ENCODE peak calls at places on chromosomes 4 and X, in six cellular contexts. E, H, U, V, J and K are unnamed samples.

GRCh38 chr4:6561706-6562371 is 13.2 kb upstream of the MAN2B2 start:
- DNase-seq in E (no peak), J (no peak), V (no peak), U (no peak), H (no peak), K (no peak)

GRCh38 chrX:132101206-132101605 is 26.6 kb downstream of the FRMD7 start:
- DNase-seq in E (no peak), J (no peak), H (no peak), V (no peak), U (no peak), K (no peak)

GRCh38 chr4:123037809-123038208 is 115.4 kb upstream of the NUDT6 start:
- DNase-seq in H (no peak), E (no peak), U (no peak), V (peak), J (no peak), K (peak)

GRCh38 chrX:19628006-19628575 is 112.8 kb upstream of the MAP3K15 start:
- DNase-seq in H (no peak), E (no peak), U (no peak), V (no peak), J (no peak), K (no peak)

GRCh38 chr4:8725071-8725841 is 132.7 kb downstream of the CPZ start:
- DNase-seq in U (no peak), E (peak), J (peak), V (no peak), H (peak), K (no peak)

GRCh38 chr4:142743071-142743825 is 102.9 kb downstream of the INPP4B start:
- DNase-seq in U (peak), V (peak), E (no peak), H (no peak), J (no peak), K (peak)

GRCh38 chr4:8468746-8469535 is 28.4 kb downstream of the TRMT44 start:
- DNase-seq in U (peak), E (peak), H (peak), V (peak), J (no peak), K (peak)

GRCh38 chr4:81891005-81891795 is 419.5 kb upstream of the RASGEF1B start:
- DNase-seq in H (no peak), U (no peak), V (no peak), J (no peak), E (no peak), K (no peak)

GRCh38 chr4:102324725-102325124 is 20.6 kb downstream of the SLC39A8 start:
- DNase-seq in U (no peak), V (peak), E (no peak), H (no peak), J (no peak), K (no peak)

GRCh38 chr4:39452860-39453587 is 5.7 kb downstream of the RPL9 start:
- DNase-seq in U (no peak), J (no peak), V (no peak), H (no peak), E (no peak), K (no peak)

GRCh38 chrX:153883163-153883843 is 2.7 kb downstream of the L1CAM start:
- DNase-seq in V (no peak), U (no peak), E (no peak), J (no peak), H (no peak), K (no peak)
- H3K4me3 ChIP-seq in V (no peak), U (no peak), E (no peak), J (no peak), H (no peak), K (no peak)

DNA sequence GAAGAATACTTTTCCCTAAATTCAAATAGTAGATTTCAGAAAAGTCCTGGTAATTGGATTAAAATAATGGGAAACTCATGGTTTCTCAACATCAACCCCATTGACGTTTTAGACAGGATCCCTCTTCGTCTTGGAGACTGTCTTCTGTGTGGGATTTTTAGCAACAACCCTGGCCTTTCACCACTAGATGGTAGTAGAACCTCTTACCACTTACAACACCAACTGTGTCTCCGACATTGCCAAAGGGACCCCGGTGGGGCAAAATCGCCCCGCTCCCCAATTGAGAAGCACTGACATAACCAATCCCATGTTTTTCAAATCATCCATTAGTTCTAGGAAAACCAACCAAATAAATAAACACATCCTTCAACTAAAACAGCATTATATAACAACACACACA is 16.9 kb upstream of the ANOS1 start:
- DNase-seq in H (no peak), V (peak), J (no peak), E (no peak), U (peak), K (peak)
- TF ChIP-seq CTCF in H (peak), V (peak), J (peak), E (no peak), U (peak), K (peak)

DNA sequence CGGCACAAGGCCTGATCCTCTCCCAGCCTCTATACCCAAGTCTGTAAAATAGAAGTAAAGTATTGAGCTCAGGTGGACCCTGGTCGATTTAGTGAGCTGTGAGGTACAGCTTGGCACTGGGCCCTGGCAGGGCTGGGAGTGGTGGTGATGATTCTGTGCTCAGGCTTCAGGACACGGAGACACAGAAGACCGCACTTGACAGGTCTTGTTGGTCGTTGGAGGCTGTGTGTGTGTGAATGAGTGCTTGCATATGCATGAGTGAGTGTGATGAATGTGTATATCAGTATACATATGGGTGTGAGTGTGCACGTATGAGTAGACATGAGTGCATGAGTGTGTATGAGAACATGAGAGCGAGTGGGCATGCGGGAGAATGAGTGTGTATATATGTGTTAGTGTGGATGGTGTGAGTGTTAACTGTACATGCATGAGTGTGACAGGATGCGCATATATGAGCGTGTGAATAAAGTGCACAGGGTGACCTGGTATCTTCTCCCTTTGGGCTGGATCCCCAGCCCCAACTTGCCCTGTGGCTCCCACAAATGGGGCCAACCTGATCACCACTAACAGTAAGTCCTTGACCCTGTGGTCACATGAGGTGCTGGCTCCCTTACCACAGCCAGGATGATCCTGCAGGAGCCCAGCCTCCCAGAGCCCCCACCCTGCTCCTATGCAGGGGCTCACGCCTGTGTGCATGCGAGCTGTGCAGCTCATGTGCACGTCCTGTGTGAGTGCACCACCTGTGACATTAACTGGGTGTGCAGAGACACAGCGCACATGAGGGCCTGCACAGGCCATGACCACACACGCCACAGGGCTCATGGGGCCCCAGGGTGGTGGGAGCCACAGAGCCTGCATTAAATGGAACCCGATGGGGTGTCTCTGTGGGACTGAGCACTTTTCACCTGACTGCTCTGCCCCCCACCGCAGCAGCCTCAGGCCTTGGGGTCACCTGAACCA is 20.8 kb downstream of the SH3BP2 start:
- DNase-seq in E (no peak), V (no peak), H (no peak), J (no peak), U (no peak), K (no peak)
- H3K4me3 ChIP-seq in E (no peak), V (peak), H (peak), J (peak), U (no peak), K (no peak)

GRCh38 chr4:77157859-77158486 is 966 bp downstream of the CCNG2 start:
- DNase-seq in J (peak), H (peak), V (peak), E (peak), U (peak), K (peak)
- TF ChIP-seq CTCF in J (no peak), H (no peak), V (no peak), E (no peak), U (no peak), K (no peak)

GRCh38 chrX:149829751-149830191 is 48.0 kb downstream of the MAGEA9 start:
- DNase-seq in V (peak), U (peak), J (no peak), E (no peak), H (no peak), K (peak)
- H3K4me3 ChIP-seq in V (no peak), U (peak), J (no peak), E (no peak), H (no peak), K (peak)

DNA sequence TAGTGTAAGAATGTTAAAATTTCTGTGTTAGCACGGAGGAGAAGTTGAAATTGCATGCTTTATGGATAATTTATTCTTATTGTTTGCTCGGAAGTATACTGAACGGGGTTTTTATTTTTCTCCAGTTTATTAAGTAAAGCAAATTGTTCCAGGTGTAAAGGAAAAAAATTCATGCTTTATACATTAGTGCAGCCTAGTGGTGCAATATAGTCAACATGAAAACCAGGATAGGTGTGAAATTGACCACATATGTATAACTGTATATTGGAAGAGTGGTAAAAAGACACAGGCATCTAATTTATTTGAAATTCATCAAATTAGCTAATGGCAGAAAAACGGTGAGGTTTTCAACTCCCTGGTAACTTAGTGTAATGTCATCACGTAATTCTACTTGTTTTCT is 959 bp downstream of the BRS3 start:
- DNase-seq in E (no peak), U (no peak), H (no peak), J (no peak), V (no peak), K (no peak)
- TF ChIP-seq CTCF in E (no peak), U (peak), H (no peak), J (no peak), V (no peak), K (no peak)

GRCh38 chr4:153790962-153791551 is 2.2 kb upstream of the SFRP2 start:
- DNase-seq in V (peak), J (no peak), U (no peak), E (no peak), H (no peak), K (peak)

GRCh38 chr4:153788419-153789276 is at the start of gene SFRP2:
- DNase-seq in J (no peak), H (no peak), U (no peak), V (peak), E (no peak), K (no peak)

GRCh38 chr4:153788064-153788418 is 842 bp downstream of the SFRP2 start:
- DNase-seq in E (no peak), H (no peak), V (peak), U (no peak), J (no peak), K (no peak)

GRCh38 chr4:153792007-153792892 is 3.4 kb upstream of the SFRP2 start:
- DNase-seq in U (peak), V (peak), H (peak), J (peak), E (no peak), K (peak)

GRCh38 chr4:153789741-153790651 is 1.1 kb upstream of the SFRP2 start:
- DNase-seq in U (no peak), J (no peak), E (no peak), V (peak), H (no peak), K (no peak)
- H3K4me3 ChIP-seq in U (no peak), J (peak), E (no peak), V (peak), H (no peak), K (no peak)